ENCODE peak calls at places on chromosomes 12 and 14, in ten cellular contexts. I is uterus, D is IMR-90, B is endodermal cell, H is stomach, X is K562, V is HL-60, E is thoracic aorta, M is tibial artery, N is fibroblast of lung. K is an unnamed sample.

GRCh38 chr12:4014858-4015224 is 141.6 kb upstream of the PARP11 start:
- DNase-seq in E (no peak), X (no peak), V (no peak), B (no peak), N (no peak), I (no peak), H (no peak), M (no peak), D (no peak), K (no peak)

GRCh38 chr14:61426048-61426447 is 104.7 kb downstream of the PRKCH start:
- DNase-seq in H (peak), M (no peak), N (no peak), X (no peak), V (no peak), E (no peak), D (no peak), I (no peak), B (no peak), K (no peak)

GRCh38 chr14:95003099-95003960 is 154.0 kb downstream of the DICER1 start:
- DNase-seq in B (no peak), X (no peak), N (no peak), I (no peak), D (no peak), E (no peak), H (no peak), V (no peak), M (no peak), K (no peak)

GRCh38 chr12:72025524-72025923 is 86.9 kb downstream of the TPH2 start:
- DNase-seq in D (no peak), E (no peak), X (no peak), V (no peak), M (no peak), N (no peak), H (no peak), I (no peak), B (no peak), K (no peak)

GRCh38 chr14:61752626-61753025 is 9.6 kb upstream of the SNAPC1 start:
- DNase-seq in M (no peak), X (no peak), H (no peak), V (no peak), E (no peak), B (no peak), N (no peak), D (peak), I (no peak), K (no peak)

GRCh38 chr12:56387152-56387551 is 24.5 kb upstream of the APOF start:
- DNase-seq in I (no peak), H (no peak), V (no peak), X (no peak), D (peak), E (no peak), N (peak), M (no peak), B (peak), K (no peak)

GRCh38 chr14:99028521-99028920 is 243.5 kb downstream of the BCL11B start:
- DNase-seq in I (no peak), H (no peak), B (peak), X (no peak), M (peak), N (no peak), D (no peak), V (no peak), E (no peak), K (no peak)

GRCh38 chr14:67221248-67221981 is 19.8 kb upstream of the PALS1 start:
- DNase-seq in M (no peak), H (no peak), X (no peak), B (no peak), D (peak), N (peak), I (no peak), E (no peak), V (no peak), K (no peak)

GRCh38 chr14:62304172-62304571 is 542.0 kb downstream of the SNAPC1 start:
- DNase-seq in V (no peak), M (no peak), B (no peak), N (no peak), D (no peak), E (no peak), X (no peak), H (no peak), I (no peak), K (no peak)

GRCh38 chr14:95392841-95393240 is 73.1 kb upstream of the CLMN start:
- DNase-seq in D (no peak), N (no peak), X (no peak), M (no peak), V (no peak), I (no peak), B (no peak), H (no peak), E (no peak), K (no peak)

GRCh38 chr12:94289551-94290312 is 141.4 kb downstream of the PLXNC1 start:
- DNase-seq in D (peak), M (no peak), X (no peak), I (peak), H (no peak), B (no peak), V (no peak), N (peak), E (no peak), K (no peak)

GRCh38 chr12:93341409-93342044 is 36.2 kb upstream of the NUDT4 start:
- DNase-seq in I (no peak), E (no peak), H (no peak), B (no peak), X (no peak), V (no peak), M (no peak), D (no peak), N (no peak), K (no peak)

GRCh38 chr14:39426605-39427004 is 5.6 kb downstream of the FBXO33 start:
- DNase-seq in V (no peak), B (no peak), D (peak), H (no peak), N (peak), X (no peak), I (no peak), E (no peak), M (no peak), K (no peak)

GRCh38 chr14:24052656-24053547 is 1.1 kb downstream of the CARMIL3 start:
- DNase-seq in I (no peak), D (no peak), V (no peak), H (no peak), N (no peak), B (peak), E (no peak), M (peak), X (no peak), K (no peak)

GRCh38 chr12:115375188-115375991 is 691.4 kb upstream of the TBX3 start:
- DNase-seq in N (peak), M (no peak), X (no peak), I (no peak), E (no peak), V (no peak), H (no peak), D (peak), B (peak), K (no peak)

GRCh38 chr12:106045251-106045674 is 93.5 kb downstream of the NUAK1 start:
- DNase-seq in V (no peak), D (no peak), X (no peak), H (no peak), I (no peak), B (no peak), N (no peak), E (no peak), M (no peak), K (no peak)

GRCh38 chr12:40770781-40771180 is 78.5 kb downstream of the CNTN1 start:
- DNase-seq in H (no peak), E (no peak), I (no peak), B (no peak), M (no peak), N (no peak), D (no peak), V (no peak), X (no peak), K (no peak)

GRCh38 chr12:40769846-40770245 is 77.6 kb downstream of the CNTN1 start:
- DNase-seq in X (no peak), H (no peak), E (no peak), V (no peak), B (no peak), M (no peak), D (no peak), N (no peak), I (no peak), K (no peak)

DNA sequence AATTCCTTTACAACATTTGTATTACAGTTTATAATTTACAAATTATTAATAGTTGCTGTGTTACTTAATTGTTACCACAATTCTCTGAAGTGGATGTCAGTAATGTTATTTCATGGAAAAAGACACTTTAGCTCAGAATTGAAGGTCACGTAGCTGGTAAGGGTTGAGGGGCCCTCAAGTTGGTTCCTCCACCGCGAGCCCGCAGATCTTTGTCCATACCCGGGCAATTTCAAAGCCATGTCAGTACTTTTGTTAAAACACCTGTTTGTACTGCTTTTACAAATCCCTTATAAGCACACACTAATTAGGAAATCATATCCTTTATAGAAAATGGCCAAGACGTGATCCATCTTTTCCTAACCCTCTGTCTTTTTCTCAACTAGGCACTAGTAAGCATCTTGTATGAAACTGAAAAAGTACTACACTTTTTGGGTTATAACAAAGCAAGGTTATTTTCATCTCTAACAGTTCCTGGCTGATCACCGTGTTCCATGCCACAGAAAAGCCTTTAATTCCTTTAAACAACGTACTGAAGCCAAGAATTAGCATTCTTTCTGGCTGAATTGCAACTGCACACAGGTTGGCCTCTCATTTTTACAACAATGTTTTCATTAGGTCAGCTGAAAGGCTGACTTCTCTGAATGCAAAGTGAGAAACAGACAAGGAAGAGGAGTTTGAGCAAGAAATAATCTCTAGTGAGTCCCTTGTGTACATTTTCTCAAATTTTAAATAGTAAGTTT is 76.1 kb downstream of the CNTN1 start:
- DNase-seq in H (no peak), M (no peak), X (no peak), E (no peak), B (no peak), I (no peak), N (no peak), V (no peak), D (no peak), K (no peak)
- H3K27ac ChIP-seq in H (no peak), M (no peak), X (no peak), E (peak), B (no peak), I (no peak), N (no peak), V (no peak), D (no peak), K (peak)

GRCh38 chr12:123038966-123039365 is 58.5 kb downstream of the ARL6IP4 start:
- DNase-seq in E (no peak), V (no peak), D (no peak), H (no peak), M (no peak), I (no peak), X (no peak), N (no peak), B (peak), K (no peak)

GRCh38 chr12:123040106-123040505 is 59.6 kb downstream of the ARL6IP4 start:
- DNase-seq in E (no peak), H (no peak), V (no peak), B (no peak), X (no peak), M (no peak), N (no peak), D (no peak), I (no peak), K (no peak)

GRCh38 chr12:123043536-123044001 is 63.1 kb downstream of the ARL6IP4 start:
- DNase-seq in D (peak), N (peak), E (peak), B (peak), X (no peak), H (peak), M (peak), V (peak), I (peak), K (peak)

GRCh38 chr12:123041811-123042655 is 61.6 kb downstream of the ARL6IP4 start:
- DNase-seq in M (no peak), H (no peak), N (peak), E (no peak), D (peak), X (no peak), I (peak), B (no peak), V (no peak), K (no peak)

DNA sequence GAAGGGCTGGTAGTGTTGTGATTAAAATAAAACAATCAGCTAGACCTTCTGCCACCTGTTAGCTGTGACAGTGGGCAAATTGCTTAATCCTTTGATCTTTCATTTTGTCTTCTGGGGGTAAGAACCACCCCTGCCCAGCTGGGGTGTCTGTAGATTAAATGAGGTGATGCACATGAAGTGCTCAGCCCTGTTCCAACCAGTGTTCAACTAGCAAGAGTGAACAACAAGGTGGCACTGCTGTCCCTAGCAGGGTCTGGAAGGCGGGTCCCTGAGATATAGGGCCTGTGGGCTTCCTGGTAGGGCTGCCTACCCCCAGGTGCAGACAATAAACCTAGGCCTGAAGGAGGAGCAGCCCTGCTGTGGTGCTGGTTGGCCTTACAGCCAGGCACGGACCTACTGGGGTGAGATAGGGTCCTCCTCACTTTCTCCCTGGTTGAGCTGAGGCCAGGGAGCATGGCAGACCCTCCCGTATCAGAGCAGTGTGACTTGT is 60.6 kb downstream of the ARL6IP4 start:
- DNase-seq in D (no peak), E (no peak), M (no peak), I (no peak), B (no peak), H (no peak), X (no peak), N (no peak), V (no peak), K (no peak)
- H3K27ac ChIP-seq in D (peak), E (no peak), M (no peak), I (no peak), B (no peak), H (peak), X (no peak), N (no peak), V (no peak), K (no peak)

GRCh38 chr14:69682607-69683263 is 71.3 kb downstream of the SUSD6 start:
- DNase-seq in E (no peak), B (no peak), N (peak), H (no peak), X (no peak), D (no peak), M (no peak), V (no peak), I (no peak), K (no peak)

GRCh38 chr14:69683971-69684370 is 72.6 kb downstream of the SUSD6 start:
- DNase-seq in E (no peak), V (no peak), D (no peak), B (no peak), N (no peak), I (no peak), M (no peak), H (no peak), X (no peak), K (no peak)

GRCh38 chr14:69684461-69685183 is 73.2 kb downstream of the SUSD6 start:
- DNase-seq in N (no peak), I (no peak), X (no peak), H (no peak), B (no peak), V (no peak), M (no peak), D (no peak), E (no peak), K (no peak)

GRCh38 chr14:69685716-69686115 is 74.3 kb downstream of the SUSD6 start:
- DNase-seq in V (no peak), H (peak), I (peak), X (no peak), M (peak), N (peak), E (no peak), D (peak), B (no peak), K (peak)

DNA sequence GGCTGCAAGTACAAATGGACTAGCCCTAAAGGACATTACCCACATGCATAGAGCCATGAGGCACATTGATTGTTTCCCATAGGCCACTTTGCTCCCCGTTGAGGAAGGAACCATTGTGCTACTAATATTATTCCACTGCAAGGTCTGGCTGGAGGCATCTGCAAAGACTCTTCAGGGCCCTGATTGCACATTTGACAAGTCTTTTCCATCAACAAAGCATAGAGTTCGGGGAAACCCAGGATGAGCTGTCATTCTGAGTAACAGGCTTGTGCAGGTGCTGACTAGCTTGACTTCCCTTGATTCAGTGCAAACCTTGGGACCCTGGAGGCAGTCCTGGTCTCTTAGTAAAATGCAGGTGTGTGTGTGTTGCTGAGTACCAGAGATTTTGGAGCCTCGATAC is 73.8 kb downstream of the SUSD6 start:
- DNase-seq in M (no peak), B (no peak), E (no peak), I (no peak), X (no peak), H (no peak), V (no peak), D (peak), N (no peak), K (no peak)
- H3K27ac ChIP-seq in M (no peak), B (peak), E (no peak), I (no peak), X (peak), H (peak), V (no peak), D (no peak), N (no peak), K (peak)

GRCh38 chr12:96503971-96504370 is 14.6 kb downstream of the CFAP54 start:
- DNase-seq in X (no peak), M (no peak), I (no peak), E (no peak), N (peak), B (no peak), D (peak), H (no peak), V (no peak), K (no peak)

GRCh38 chr12:96501908-96502307 is 12.5 kb downstream of the CFAP54 start:
- DNase-seq in I (no peak), H (no peak), V (no peak), N (no peak), B (no peak), E (no peak), D (no peak), X (no peak), M (no peak), K (no peak)

GRCh38 chr12:96502949-96503532 is 13.7 kb downstream of the CFAP54 start:
- DNase-seq in I (no peak), B (no peak), D (no peak), V (no peak), E (no peak), X (no peak), M (no peak), N (no peak), H (no peak), K (no peak)

GRCh38 chr12:96501139-96501741 is 11.9 kb downstream of the CFAP54 start:
- DNase-seq in D (peak), V (peak), H (peak), E (no peak), M (no peak), B (peak), N (peak), I (peak), X (peak), K (no peak)

GRCh38 chr12:96502477-96502876 is 13.1 kb downstream of the CFAP54 start:
- DNase-seq in H (no peak), X (no peak), N (no peak), B (no peak), V (no peak), D (no peak), M (no peak), E (no peak), I (no peak), K (no peak)
- H3K27ac ChIP-seq in H (no peak), X (no peak), N (no peak), B (no peak), V (no peak), D (no peak), M (no peak), E (no peak), I (no peak), K (no peak)

GRCh38 chr12:120668797-120669054 is 18.2 kb upstream of the MLEC start:
- DNase-seq in B (no peak), H (no peak), I (no peak), D (no peak), V (no peak), M (no peak), X (no peak), N (no peak), E (no peak), K (no peak)

GRCh38 chr12:120668091-120668796 is 18.7 kb upstream of the MLEC start:
- DNase-seq in V (no peak), H (no peak), M (no peak), B (no peak), X (no peak), E (no peak), D (no peak), N (no peak), I (no peak), K (no peak)

GRCh38 chr12:120670667-120671066 is 16.3 kb upstream of the MLEC start:
- DNase-seq in X (no peak), H (no peak), N (no peak), D (no peak), M (no peak), V (no peak), E (no peak), B (no peak), I (no peak), K (no peak)

GRCh38 chr12:120666577-120667390 is 20.2 kb upstream of the MLEC start:
- DNase-seq in B (no peak), D (no peak), E (no peak), X (no peak), N (no peak), V (no peak), H (no peak), I (no peak), M (no peak), K (no peak)

GRCh38 chr12:120669055-120669828 is 17.7 kb upstream of the MLEC start:
- DNase-seq in M (peak), V (no peak), D (no peak), E (no peak), N (peak), X (no peak), H (peak), I (no peak), B (peak), K (no peak)
- H3K27ac ChIP-seq in M (peak), V (no peak), D (no peak), E (no peak), N (no peak), X (no peak), H (peak), I (no peak), B (peak), K (no peak)

GRCh38 chr12:75766263-75767160 is 255.1 kb upstream of the KRR1 start:
- DNase-seq in N (peak), M (no peak), E (no peak), B (no peak), X (no peak), D (peak), H (no peak), I (no peak), V (no peak), K (no peak)
- H3K27ac ChIP-seq in N (no peak), M (no peak), E (no peak), B (no peak), X (no peak), D (no peak), H (no peak), I (no peak), V (no peak), K (peak)